ENCODE peak calls at places on chromosomes 2 and 18, in nine cellular contexts. J is lower lobe of right lung, G is omental fat pad, M is IMR-90, U is heart left ventricle, W is spleen, C is BE2C, R is HFF-Myc, H is HCT116. B is an unnamed sample.

GRCh38 chr2:45636013-45636412 is 15.5 kb upstream of the PRKCE start:
- DNase-seq in W (no peak), C (no peak), J (no peak), G (no peak), H (no peak), R (no peak), M (no peak), U (no peak), B (no peak)

GRCh38 chr2:62306751-62307468 is 111.0 kb downstream of the B3GNT2 start:
- DNase-seq in R (no peak), W (peak), H (peak), M (peak), U (no peak), G (no peak), J (no peak), C (no peak), B (no peak)

GRCh38 chr2:240412211-240412830 is 23.1 kb upstream of the GPC1 start:
- DNase-seq in U (peak), J (peak), H (no peak), M (no peak), R (no peak), C (no peak), G (no peak), W (peak), B (peak)

GRCh38 chr18:24518596-24518995 is 58.2 kb downstream of the HRH4 start:
- DNase-seq in J (no peak), H (no peak), W (no peak), R (no peak), M (no peak), G (no peak), C (no peak), U (no peak), B (no peak)

GRCh38 chr2:207805566-207806226 is 36.0 kb upstream of the FZD5 start:
- DNase-seq in C (no peak), U (no peak), J (no peak), M (no peak), H (no peak), R (no peak), W (no peak), G (no peak), B (no peak)

GRCh38 chr2:203586696-203587095 is 51.6 kb upstream of the RAPH1 start:
- DNase-seq in W (no peak), R (no peak), M (peak), H (no peak), J (no peak), G (no peak), U (no peak), C (no peak), B (no peak)

GRCh38 chr2:2682700-2683342 is 351.7 kb upstream of the MYT1L start:
- DNase-seq in H (no peak), W (no peak), C (no peak), R (no peak), G (no peak), M (no peak), J (no peak), U (no peak), B (no peak)

GRCh38 chr2:161384864-161385263 is 31.2 kb upstream of the TBR1 start:
- DNase-seq in W (no peak), H (no peak), C (no peak), J (no peak), M (no peak), U (no peak), R (no peak), G (no peak), B (no peak)

GRCh38 chr2:43192939-43193651 is 33.3 kb downstream of the ZFP36L2 start:
- DNase-seq in M (no peak), H (no peak), U (no peak), C (no peak), G (no peak), W (no peak), R (no peak), J (no peak), B (no peak)

GRCh38 chr2:161116463-161116960 is 43.7 kb upstream of the TANK start:
- DNase-seq in G (no peak), R (no peak), H (no peak), C (no peak), J (no peak), W (no peak), M (no peak), U (no peak), B (no peak)

GRCh38 chr2:12131975-12132374 is 385.5 kb downstream of the LPIN1 start:
- DNase-seq in C (no peak), M (peak), G (no peak), H (no peak), W (no peak), J (no peak), R (no peak), U (no peak), B (no peak)

GRCh38 chr18:45245036-45245638 is 370.1 kb upstream of the SLC14A2 start:
- DNase-seq in H (no peak), C (no peak), R (no peak), J (no peak), M (no peak), U (no peak), W (no peak), G (no peak), B (no peak)

GRCh38 chr2:190499976-190500588 is 34.4 kb downstream of the NEMP2 start:
- DNase-seq in W (no peak), C (no peak), J (no peak), U (no peak), H (no peak), G (no peak), M (peak), R (no peak), B (no peak)

GRCh38 chr2:113176696-113177355 is 3.1 kb downstream of the PSD4 start:
- DNase-seq in R (no peak), W (peak), G (no peak), C (no peak), U (no peak), H (no peak), J (no peak), M (no peak), B (no peak)

GRCh38 chr2:67694464-67694863 is 297.3 kb downstream of the ETAA1 start:
- DNase-seq in J (peak), M (no peak), H (no peak), U (no peak), W (no peak), C (no peak), R (no peak), G (no peak), B (no peak)

GRCh38 chr2:119697290-119698013 is 18.5 kb downstream of the TMEM177 start:
- DNase-seq in J (no peak), C (no peak), W (no peak), R (no peak), U (no peak), H (no peak), M (no peak), G (no peak), B (no peak)

GRCh38 chr2:64202206-64202864 is 58.1 kb upstream of the PELI1 start:
- DNase-seq in C (no peak), J (no peak), G (no peak), W (no peak), U (no peak), R (peak), H (no peak), M (peak), B (no peak)

GRCh38 chr2:190986221-190986953 is 27.6 kb downstream of the STAT1 start:
- DNase-seq in C (no peak), J (no peak), W (no peak), M (no peak), G (no peak), R (no peak), U (no peak), H (no peak), B (no peak)

GRCh38 chr2:44786818-44787214 is 154.7 kb upstream of the SIX3 start:
- DNase-seq in H (no peak), C (no peak), M (no peak), J (no peak), R (no peak), U (no peak), G (no peak), W (no peak), B (no peak)

GRCh38 chr2:215736653-215737290 is 276.6 kb downstream of the MREG start:
- DNase-seq in W (no peak), C (peak), G (no peak), H (peak), J (no peak), M (peak), R (no peak), U (no peak), B (no peak)

GRCh38 chr2:217900780-217901360 is 101.9 kb downstream of the TNS1 start:
- DNase-seq in C (no peak), J (no peak), U (no peak), G (no peak), R (no peak), W (no peak), H (no peak), M (no peak), B (no peak)

GRCh38 chr2:166768393-166769123 is 119.7 kb upstream of the XIRP2 start:
- DNase-seq in J (no peak), R (no peak), M (no peak), U (no peak), H (no peak), C (no peak), G (no peak), W (no peak), B (no peak)

GRCh38 chr2:171598713-171599319 is 76.5 kb downstream of the CYBRD1 start:
- DNase-seq in H (peak), W (no peak), M (peak), C (peak), U (no peak), G (no peak), J (no peak), R (peak), B (peak)

GRCh38 chr2:232162191-232162590 is 200.7 kb downstream of the DIS3L2 start:
- DNase-seq in M (peak), C (no peak), W (no peak), J (no peak), G (no peak), U (no peak), H (no peak), R (no peak), B (no peak)

GRCh38 chr18:33959609-33960008 is 265.1 kb downstream of the NOL4 start:
- DNase-seq in H (no peak), M (no peak), R (no peak), J (no peak), W (no peak), C (no peak), G (no peak), U (no peak), B (no peak)

GRCh38 chr18:74251297-74252031 is 40.3 kb downstream of the CYB5A start:
- DNase-seq in J (no peak), W (no peak), M (peak), U (no peak), C (no peak), H (no peak), G (no peak), R (peak), B (no peak)

GRCh38 chr2:237865623-237866041 is 6.2 kb downstream of the RAMP1 start:
- DNase-seq in H (no peak), R (no peak), M (no peak), C (no peak), W (peak), U (no peak), J (no peak), G (no peak), B (no peak)

GRCh38 chr2:241686322-241686648 is 330 bp downstream of the DTYMK start:
- DNase-seq in U (no peak), H (no peak), G (no peak), R (no peak), C (no peak), J (no peak), M (no peak), W (no peak), B (no peak)

GRCh38 chr2:230128943-230129342 is 60.2 kb upstream of the SLC16A14 start:
- DNase-seq in C (no peak), U (no peak), M (peak), J (no peak), G (no peak), R (no peak), H (no peak), W (no peak), B (no peak)

GRCh38 chr2:132599556-132599955 is 70.4 kb downstream of the LYPD1 start:
- DNase-seq in J (no peak), H (no peak), C (no peak), W (no peak), R (no peak), U (no peak), M (no peak), G (no peak), B (no peak)

GRCh38 chr18:57083485-57083884 is 63.4 kb upstream of the BOD1L2 start:
- DNase-seq in C (no peak), G (no peak), M (no peak), R (no peak), W (no peak), U (no peak), J (no peak), H (no peak), B (no peak)

GRCh38 chr2:36351291-36352023 is 4.1 kb upstream of the CRIM1 start:
- DNase-seq in G (no peak), W (no peak), R (no peak), U (no peak), J (no peak), M (no peak), H (no peak), C (no peak), B (no peak)

GRCh38 chr2:150783015-150783414 is 295.5 kb upstream of the RND3 start:
- DNase-seq in R (no peak), G (no peak), W (no peak), M (no peak), U (no peak), H (no peak), J (no peak), C (no peak), B (no peak)

GRCh38 chr2:14288016-14288415 is 344.5 kb upstream of the LRATD1 start:
- DNase-seq in H (no peak), W (no peak), J (no peak), M (no peak), G (no peak), U (no peak), C (no peak), R (no peak), B (no peak)

GRCh38 chr2:165795011-165795410 is 964 bp upstream of the GALNT3 start:
- DNase-seq in M (peak), G (no peak), J (no peak), C (no peak), W (no peak), U (no peak), H (no peak), R (no peak), B (no peak)

GRCh38 chr18:35143615-35144596 is 96.9 kb upstream of the ZNF397 start:
- DNase-seq in W (no peak), H (peak), C (peak), R (peak), G (no peak), M (peak), U (no peak), J (no peak), B (peak)

GRCh38 chr18:51153659-51154371 is 43.7 kb downstream of the MEX3C start:
- DNase-seq in C (no peak), H (no peak), W (peak), U (no peak), R (no peak), G (no peak), J (no peak), M (no peak), B (no peak)

GRCh38 chr2:97995026-97995733 is 568 bp downstream of the TMEM131 start:
- DNase-seq in C (no peak), M (peak), J (peak), R (no peak), H (no peak), G (no peak), W (peak), U (peak), B (no peak)

GRCh38 chr2:88212251-88212790 is 42.2 kb downstream of the THNSL2 start:
- DNase-seq in M (peak), W (no peak), U (no peak), H (peak), J (no peak), G (no peak), C (no peak), R (no peak), B (no peak)
- TF ChIP-seq CTCF in M (peak), W (no peak), U (peak), H (peak), J (no peak), G (no peak), C (peak), R (peak), B (peak)

GRCh38 chr18:58109251-58109650 is 65.2 kb downstream of the NEDD4L start:
- DNase-seq in W (no peak), H (no peak), C (no peak), J (no peak), U (no peak), G (no peak), R (no peak), M (no peak), B (no peak)
- TF ChIP-seq CTCF in W (no peak), H (no peak), C (no peak), J (no peak), U (no peak), G (no peak), R (no peak), M (no peak), B (no peak)

GRCh38 chr2:197137234-197137633 is 173.3 kb downstream of the ANKRD44 start:
- DNase-seq in M (peak), C (no peak), U (no peak), R (no peak), J (no peak), G (no peak), H (no peak), W (no peak), B (no peak)

GRCh38 chr2:197135806-197136205 is 174.8 kb downstream of the ANKRD44 start:
- DNase-seq in U (no peak), C (no peak), H (no peak), M (no peak), J (no peak), G (no peak), R (no peak), W (no peak), B (no peak)

GRCh38 chr2:197136452-197136851 is 174.1 kb downstream of the ANKRD44 start:
- DNase-seq in H (no peak), W (no peak), M (no peak), R (no peak), C (no peak), J (no peak), G (no peak), U (no peak), B (no peak)

GRCh38 chr2:197131558-197131855 is 179.1 kb downstream of the ANKRD44 start:
- DNase-seq in U (no peak), R (no peak), M (no peak), J (no peak), C (no peak), G (no peak), W (peak), H (no peak), B (no peak)

GRCh38 chr2:197134206-197134605 is 176.4 kb downstream of the ANKRD44 start:
- DNase-seq in C (no peak), J (no peak), M (peak), G (no peak), U (no peak), W (no peak), H (no peak), R (no peak), B (no peak)
- TF ChIP-seq CTCF in C (peak), J (no peak), M (peak), G (no peak), U (no peak), W (no peak), H (no peak), R (no peak), B (no peak)

DNA sequence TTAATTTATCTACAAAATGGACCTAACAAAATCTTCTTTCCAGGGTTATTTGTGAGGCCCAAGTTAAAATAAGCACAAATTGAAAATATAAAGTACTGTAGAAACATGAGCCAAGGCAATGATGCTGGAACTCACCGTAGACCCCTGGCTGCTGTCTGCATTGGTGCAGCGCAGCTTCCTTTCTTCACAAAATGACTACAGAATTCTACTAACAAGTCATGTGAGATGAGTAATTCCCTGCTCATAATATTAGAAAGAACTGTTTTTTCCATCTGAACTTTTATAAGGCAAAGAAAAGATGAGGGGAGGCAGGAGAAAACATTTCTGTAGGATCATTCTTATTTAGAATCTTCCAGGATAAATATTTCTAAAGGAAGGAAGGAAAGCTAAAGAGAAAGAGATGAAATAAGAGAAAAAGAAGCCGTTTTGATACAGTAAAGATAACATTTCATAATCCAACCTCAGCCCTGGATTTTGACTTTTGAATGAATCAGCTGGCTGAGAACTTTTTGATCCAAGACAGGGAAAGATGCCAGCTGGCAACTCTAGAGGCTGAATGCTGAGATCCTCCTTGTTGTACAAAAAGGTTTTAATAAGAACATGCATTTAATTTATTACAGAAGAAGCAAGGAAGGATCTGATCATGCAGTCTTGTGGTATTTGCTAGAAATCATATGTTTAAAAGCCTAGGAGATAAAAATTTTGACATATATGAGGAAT is 183.9 kb upstream of the KLHL14 start:
- DNase-seq in R (no peak), G (no peak), H (no peak), J (no peak), M (peak), W (no peak), C (no peak), U (no peak), B (no peak)
- TF ChIP-seq CTCF in R (no peak), G (no peak), H (no peak), J (no peak), M (peak), W (no peak), C (peak), U (no peak), B (no peak)

GRCh38 chr2:205763708-205764501 is 81.6 kb downstream of the NRP2 start:
- DNase-seq in G (no peak), U (peak), M (peak), W (no peak), J (peak), R (peak), C (no peak), H (no peak), B (peak)
- TF ChIP-seq CTCF in G (no peak), U (peak), M (peak), W (no peak), J (peak), R (peak), C (no peak), H (no peak), B (peak)